ENCODE peak calls at places on chromosomes 16 and 17, in nine cellular contexts. K, C, I, S, M, U, D, O and T are unnamed samples.
A peak's percentile ranks its signal among the peaks of the same experiment; 100 is the strongest.

GRCh38 chr16:25966172-25967097 is 274.7 kb downstream of the HS3ST4 start:
- DNase-seq in K (no peak), C (no peak), I (no peak), S (no peak), M (no peak), U (no peak), D (no peak), O (no peak), T (no peak)

GRCh38 chr17:47856830-47857229 is 5.9 kb upstream of the SP6 start:
- DNase-seq in K (no peak), C (no peak), I (no peak), S (no peak), M (no peak), U (no peak), D (no peak), O (no peak), T (no peak)

GRCh38 chr17:48598727-48599126 is 5.1 kb upstream of the HOXB5 start:
- DNase-seq in K (no peak), C (no peak), I (no peak), S (no peak), M (no peak), U (no peak), D (no peak), O (no peak), T (no peak)

GRCh38 chr17:11719852-11720251 is 121.6 kb downstream of the DNAH9 start:
- DNase-seq in K (no peak), C (no peak), I (no peak), S (no peak), M (no peak), U (no peak), D (no peak), O (no peak), T (no peak)

GRCh38 chr17:58281511-58282011 is 826 bp upstream of the MPO start:
- DNase-seq in K (no peak), C (no peak), I (no peak), S (no peak), M (no peak), U (no peak), D (no peak), O (no peak), T (no peak)

GRCh38 chr17:50270430-50271172 is 3.7 kb upstream of the TMEM92 start:
- DNase-seq in K (peak; percentile 74), C (no peak), I (peak; percentile 81), S (no peak), M (no peak), U (no peak), D (peak; percentile 88), O (no peak), T (no peak)

GRCh38 chr16:66924527-66925321 is 611 bp downstream of the RRAD start:
- DNase-seq in K (peak; percentile 48), C (no peak), I (no peak), S (no peak), M (peak; percentile 75), U (no peak), D (no peak), O (no peak), T (no peak)

GRCh38 chr16:2150418-2151187 is 2.2 kb downstream of the RAB26 start:
- DNase-seq in K (no peak), C (peak; percentile 74), I (peak; percentile 28), S (no peak), M (no peak), U (no peak), D (peak; percentile 56), O (no peak), T (no peak)

GRCh38 chr16:6206080-6206479 is 1108.5 kb upstream of the EEF2KMT start:
- DNase-seq in K (no peak), C (no peak), I (no peak), S (no peak), M (no peak), U (no peak), D (no peak), O (peak; percentile 52), T (no peak)

GRCh38 chr16:48525201-48526057 is 84.6 kb downstream of the N4BP1 start:
- DNase-seq in K (no peak), C (no peak), I (no peak), S (no peak), M (no peak), U (no peak), D (no peak), O (no peak), T (no peak)

GRCh38 chr17:3961564-3962047 is 2.6 kb downstream of the ATP2A3 start:
- DNase-seq in K (no peak), C (no peak), I (no peak), S (no peak), M (no peak), U (no peak), D (no peak), O (no peak), T (no peak)

GRCh38 chr16:80199614-80200013 is 341.2 kb upstream of the DYNLRB2 start:
- DNase-seq in K (no peak), C (no peak), I (no peak), S (no peak), M (no peak), U (no peak), D (no peak), O (no peak), T (no peak)

GRCh38 chr16:67230809-67231660 is 4.1 kb downstream of the TMEM208 start:
- DNase-seq in K (no peak), C (no peak), I (no peak), S (no peak), M (peak; percentile 46), U (no peak), D (no peak), O (no peak), T (no peak)

GRCh38 chr17:43615330-43615729 is 46.4 kb downstream of the MEOX1 start:
- DNase-seq in K (no peak), C (no peak), I (peak; percentile 74), S (no peak), M (no peak), U (no peak), D (no peak), O (no peak), T (no peak)

GRCh38 chr17:73069846-73070245 is 22.6 kb downstream of the SLC39A11 start:
- DNase-seq in K (no peak), C (no peak), I (no peak), S (no peak), M (no peak), U (no peak), D (no peak), O (no peak), T (no peak)

DNA sequence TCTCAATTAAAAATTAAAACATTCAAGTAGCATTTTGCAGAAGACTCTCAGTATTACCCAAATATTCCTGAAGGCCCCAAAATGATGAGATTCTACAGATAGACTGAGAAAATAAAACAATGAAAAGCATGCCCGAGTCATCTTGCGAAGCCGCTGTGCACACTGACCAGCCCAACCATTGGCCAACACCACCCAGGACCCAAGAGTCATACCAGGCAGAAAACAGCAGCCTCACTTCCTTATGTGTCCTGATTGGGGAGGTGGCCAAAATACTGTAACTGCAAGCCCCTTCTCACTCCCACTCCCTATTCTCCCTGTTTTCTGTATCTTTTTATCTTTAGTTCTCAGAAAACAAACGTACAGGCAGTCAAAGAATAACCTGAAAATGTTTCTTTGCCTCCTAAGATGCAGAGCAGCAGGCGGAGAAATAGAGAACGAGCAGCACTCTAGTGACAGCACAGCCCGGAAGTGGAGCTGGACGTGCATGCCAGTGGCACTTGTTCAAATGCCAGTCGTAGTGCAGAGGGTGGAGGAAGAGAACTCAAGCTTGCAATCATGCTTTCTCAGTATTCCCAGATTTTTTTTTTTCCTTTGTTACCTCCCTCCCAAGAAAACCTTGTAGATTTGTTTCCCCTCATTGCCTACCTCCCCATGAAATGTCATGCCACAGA is 182.3 kb upstream of the SOX9 start:
- DNase-seq in K (no peak), C (no peak), I (no peak), S (peak; percentile 7), M (no peak), U (no peak), D (no peak), O (no peak), T (no peak)
- H3K4me3 ChIP-seq in K (no peak overlapping the region), C (no peak overlapping the region), I (no peak overlapping the region), S (no peak overlapping the region), M (no peak overlapping the region), U (no peak overlapping the region), D (no peak overlapping the region), O (no peak overlapping the region), T (no peak overlapping the region)

DNA sequence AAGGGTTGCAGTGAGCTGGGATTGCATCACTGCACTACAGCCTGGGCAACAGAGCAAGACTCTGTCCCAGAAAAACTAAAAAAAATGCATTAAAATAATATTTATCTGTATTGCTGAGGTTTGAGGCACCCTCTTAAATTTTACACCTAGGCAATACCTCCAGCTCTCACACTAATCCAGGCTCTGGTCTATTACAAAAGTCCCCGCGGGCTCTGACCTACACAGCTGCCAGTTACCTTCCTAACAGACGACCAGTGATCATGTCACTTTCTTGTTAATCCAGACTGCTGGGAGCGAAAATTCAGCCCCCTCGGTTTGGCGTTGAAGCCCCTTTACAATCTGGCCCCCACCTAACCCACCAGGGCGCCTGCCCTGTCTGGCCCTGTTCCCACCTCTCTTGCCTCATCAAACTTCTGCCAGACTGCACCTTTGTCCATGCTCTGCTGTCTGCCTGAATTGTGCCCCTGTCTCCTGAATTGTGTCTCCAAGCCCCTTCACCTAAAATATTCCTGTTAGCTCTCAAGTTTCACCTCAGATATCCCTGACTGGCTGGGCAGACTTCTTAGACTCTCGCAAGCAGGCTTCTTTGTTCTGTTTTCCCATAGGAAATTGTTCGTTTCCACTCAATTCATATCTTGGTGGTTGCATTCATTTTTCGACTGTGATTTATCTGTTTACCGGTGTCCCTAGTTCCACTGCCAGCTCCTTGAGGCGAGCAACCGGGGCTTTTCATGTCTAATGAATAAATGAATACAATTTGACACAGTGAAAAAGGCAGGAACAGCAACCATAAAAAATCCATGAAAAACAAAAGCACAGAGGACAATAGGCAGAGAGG is 65.9 kb downstream of the PITPNC1 start:
- DNase-seq in K (no peak), C (no peak), I (no peak), S (no peak), M (no peak), U (no peak), D (no peak), O (no peak), T (no peak)
- H3K27ac ChIP-seq in K (no peak overlapping the region), C (no peak overlapping the region), I (no peak overlapping the region), S (peak overlapping the region; percentile 70), M (peak overlapping the region; percentile 71), U (peak overlapping the region; percentile 29), D (peak overlapping the region; percentile 61), O (peak overlapping the region; percentile 33), T (no peak overlapping the region)

GRCh38 chr16:46627746-46628145 is 6.6 kb upstream of the SHCBP1 start:
- DNase-seq in K (no peak), C (no peak), I (peak; percentile 25), S (no peak), M (no peak), U (no peak), D (no peak), O (no peak), T (no peak)

GRCh38 chr16:46629331-46629843 is 8.2 kb upstream of the SHCBP1 start:
- DNase-seq in K (no peak), C (no peak), I (peak; percentile 60), S (no peak), M (no peak), U (no peak), D (peak; percentile 77), O (no peak), T (no peak)

GRCh38 chr16:46632778-46633733 is 11.9 kb upstream of the SHCBP1 start:
- DNase-seq in K (no peak), C (no peak), I (no peak), S (no peak), M (no peak), U (no peak), D (no peak), O (no peak), T (no peak)
- H3K4me3 ChIP-seq in K (no peak overlapping the region), C (no peak overlapping the region), I (no peak overlapping the region), S (no peak overlapping the region), M (no peak overlapping the region), U (no peak overlapping the region), D (peak overlapping the region; percentile 16), O (no peak overlapping the region), T (no peak overlapping the region)

GRCh38 chr16:89175280-89176146 is 4.0 kb downstream of the CDH15 start:
- DNase-seq in K (no peak), C (no peak), I (no peak), S (no peak), M (no peak), U (no peak), D (peak; percentile 29), O (no peak), T (no peak)
- H3K27ac ChIP-seq in K (no peak overlapping the region), C (no peak overlapping the region), I (no peak overlapping the region), S (no peak overlapping the region), M (no peak overlapping the region), U (no peak overlapping the region), D (no peak overlapping the region), O (no peak overlapping the region), T (no peak overlapping the region)